ENCODE peak calls at places on chromosomes 13 and 19, in nine cellular contexts. Z, V, T, I, X, D, Q, O and N are unnamed samples. For H3K9me3 and H3K4me1, the result is how much of the 10 kb centered on the place peaks cover.

GRCh38 chr13:100356889-100357288 is 231.7 kb downstream of the GGACT start:
- DNase-seq in Z (no peak), V (no peak), T (no peak), I (no peak), X (no peak), D (no peak), Q (no peak), O (no peak), N (no peak)

GRCh38 chr19:16737909-16738308 is 18.3 kb downstream of the NWD1 start:
- DNase-seq in Z (peak), V (no peak), T (no peak), I (no peak), X (no peak), D (no peak), Q (no peak), O (no peak), N (no peak)

GRCh38 chr13:99037756-99038155 is 59.9 kb upstream of the DOCK9 start:
- DNase-seq in Z (no peak), V (no peak), T (no peak), I (no peak), X (no peak), D (no peak), Q (no peak), O (no peak), N (no peak)

GRCh38 chr19:36008336-36008978 is at the start of gene SYNE4:
- DNase-seq in Z (peak), V (peak), T (peak), I (no peak), X (peak), D (no peak), Q (no peak), O (peak), N (no peak)

GRCh38 chr19:13241321-13242104 is 91.3 kb downstream of the IER2 start:
- DNase-seq in Z (no peak), V (no peak), T (no peak), I (no peak), X (peak), D (no peak), Q (peak), O (peak), N (no peak)

GRCh38 chr13:54433511-54434206 is 1405.0 kb downstream of the OLFM4 start:
- DNase-seq in Z (no peak), V (no peak), T (no peak), I (no peak), X (no peak), D (no peak), Q (no peak), O (no peak), N (no peak)

GRCh38 chr13:25192936-25193335 is 20.8 kb upstream of the AMER2 start:
- DNase-seq in Z (no peak), V (no peak), T (no peak), I (no peak), X (no peak), D (no peak), Q (no peak), O (no peak), N (no peak)

GRCh38 chr13:23956106-23956505 is 58.8 kb upstream of the C1QTNF9B start:
- DNase-seq in Z (peak), V (no peak), T (no peak), I (no peak), X (peak), D (no peak), Q (no peak), O (no peak), N (no peak)

GRCh38 chr13:91406619-91407018 is 8.2 kb downstream of the GPC5 start:
- DNase-seq in Z (no peak), V (no peak), T (peak), I (no peak), X (peak), D (peak), Q (peak), O (peak), N (peak)

GRCh38 chr13:40974460-40975407 is 44.4 kb downstream of the ELF1 start:
- DNase-seq in Z (peak), V (peak), T (peak), I (no peak), X (peak), D (peak), Q (peak), O (peak), N (peak)

GRCh38 chr13:109454167-109454917 is 332.0 kb downstream of the IRS2 start:
- DNase-seq in Z (no peak), V (no peak), T (no peak), I (no peak), X (peak), D (no peak), Q (no peak), O (no peak), N (no peak)

GRCh38 chr13:44903596-44903995 is 85.7 kb downstream of the NUFIP1 start:
- DNase-seq in Z (peak), V (no peak), T (no peak), I (peak), X (peak), D (no peak), Q (no peak), O (no peak), N (no peak)

GRCh38 chr19:54485846-54486245 is 12.8 kb upstream of the CDC42EP5 start:
- DNase-seq in Z (no peak), V (no peak), T (no peak), I (no peak), X (peak), D (no peak), Q (no peak), O (no peak), N (no peak)

GRCh38 chr19:8592231-8593009 is 15.2 kb upstream of the MYO1F start:
- DNase-seq in Z (peak), V (peak), T (peak), I (peak), X (peak), D (peak), Q (peak), O (peak), N (peak)

GRCh38 chr19:1172353-1173159 is 1.5 kb downstream of the SBNO2 start:
- DNase-seq in Z (peak), V (no peak), T (no peak), I (no peak), X (peak), D (no peak), Q (no peak), O (no peak), N (no peak)

GRCh38 chr19:43910884-43911283 is 24.2 kb downstream of the ZNF45 start:
- DNase-seq in Z (no peak), V (no peak), T (no peak), I (no peak), X (no peak), D (no peak), Q (no peak), O (no peak), N (no peak)

GRCh38 chr19:43908659-43909058 is 26.4 kb downstream of the ZNF45 start:
- DNase-seq in Z (no peak), V (no peak), T (no peak), I (no peak), X (no peak), D (no peak), Q (no peak), O (no peak), N (no peak)

GRCh38 chr19:43913383-43913782 is 21.7 kb downstream of the ZNF45 start:
- DNase-seq in Z (no peak), V (no peak), T (no peak), I (no peak), X (no peak), D (no peak), Q (no peak), O (no peak), N (no peak)

GRCh38 chr19:43914051-43914450 is 21.0 kb downstream of the ZNF45 start:
- DNase-seq in Z (no peak), V (no peak), T (no peak), I (no peak), X (no peak), D (no peak), Q (no peak), O (no peak), N (no peak)
- H3K9me3 ChIP-seq in Z (under half), V (under half), T (under half), I (half or more), X (under half), D (half or more), Q (half or more), O (half or more), N (under half)

DNA sequence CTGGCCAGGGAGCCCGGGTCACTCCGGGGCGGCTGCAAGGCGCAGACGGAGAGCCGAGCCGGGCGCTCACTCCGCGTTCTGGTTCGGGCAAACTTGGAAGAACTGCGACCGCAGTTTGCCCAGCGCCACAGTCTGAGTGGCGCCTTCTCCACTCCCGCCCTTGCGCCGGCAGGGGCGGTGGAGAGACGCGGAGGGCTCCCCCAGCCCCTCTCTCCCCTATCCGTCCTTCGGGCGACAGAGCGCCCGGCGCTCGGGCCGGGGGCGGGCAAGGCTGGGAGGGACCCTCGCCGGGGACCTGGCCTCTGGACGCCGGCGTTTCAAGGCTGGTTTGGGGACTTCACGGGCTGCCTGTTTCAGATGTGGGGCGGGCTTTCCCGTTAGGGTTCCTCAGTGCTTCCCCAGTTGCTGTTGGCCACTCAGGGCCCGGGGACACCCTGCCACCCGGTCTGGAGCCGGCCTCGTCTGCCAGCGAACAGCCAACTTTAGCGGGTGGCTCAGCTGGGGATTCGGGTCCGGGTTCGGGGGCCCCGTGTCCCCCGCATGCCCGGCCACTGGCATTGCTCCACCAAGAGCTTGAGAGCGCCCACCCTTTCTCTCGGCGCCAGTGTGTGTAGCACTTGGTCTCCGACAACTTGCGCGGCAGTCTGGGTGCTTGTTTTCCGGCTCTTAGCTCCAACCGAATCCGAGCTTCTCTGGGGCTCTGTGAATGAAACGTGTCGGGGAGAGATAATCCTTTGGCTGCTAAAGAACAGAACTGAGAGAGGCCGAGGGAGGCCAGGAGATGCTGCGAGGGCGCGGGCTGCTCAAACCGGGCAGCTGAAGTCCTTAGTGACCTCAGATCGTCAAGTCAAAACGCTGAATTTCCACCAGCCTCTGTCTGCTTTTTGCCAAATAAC is 1.5 kb downstream of the GPC6 start:
- DNase-seq in Z (peak), V (peak), T (no peak), I (peak), X (peak), D (no peak), Q (no peak), O (peak), N (peak)
- H3K4me3 ChIP-seq in Z (peak), V (peak), T (no peak), I (peak), X (peak), D (no peak), Q (no peak), O (peak), N (peak)

GRCh38 chr19:19404879-19405860 is at the start of gene GATAD2A:
- DNase-seq in Z (peak), V (peak), T (peak), I (peak), X (peak), D (peak), Q (peak), O (peak), N (peak)
- H3K4me1 ChIP-seq in Z (under half), V (under half), T (under half), I (under half), X (half or more), D (under half), Q (under half), O (under half), N (under half)

DNA sequence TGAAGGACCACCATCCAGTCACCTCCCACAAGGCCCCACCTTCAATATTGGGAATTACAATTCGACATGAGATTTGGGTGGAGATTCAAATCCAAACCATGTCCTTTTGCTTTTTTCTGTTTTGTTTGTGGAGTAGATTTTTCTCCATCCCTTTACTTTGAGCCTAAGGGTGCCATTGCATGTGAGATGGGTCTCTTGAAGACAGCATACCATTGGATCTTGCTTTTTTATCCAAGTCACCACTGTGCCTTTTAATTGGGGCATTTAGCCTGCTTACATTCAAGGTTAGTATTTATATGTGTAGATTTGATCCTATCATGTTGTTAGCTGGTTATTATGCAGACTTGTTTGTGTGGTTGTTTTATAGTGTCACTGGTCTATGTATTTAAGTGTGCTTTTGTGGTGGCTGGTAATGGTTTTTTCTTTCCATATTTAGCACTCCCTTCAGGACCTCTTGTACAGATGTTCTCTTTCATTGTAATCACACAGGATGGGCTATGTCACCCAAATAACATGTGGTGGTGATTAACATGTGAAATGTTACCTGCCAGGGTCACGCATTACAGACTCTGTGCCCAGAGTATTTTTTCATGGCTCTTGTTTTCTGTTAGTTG is 58.0 kb downstream of the ZNF823 start:
- DNase-seq in Z (no peak), V (no peak), T (no peak), I (no peak), X (no peak), D (no peak), Q (no peak), O (no peak), N (no peak)
- H3K9me3 ChIP-seq in Z (under half), V (under half), T (under half), I (under half), X (under half), D (half or more), Q (under half), O (half or more), N (under half)

DNA sequence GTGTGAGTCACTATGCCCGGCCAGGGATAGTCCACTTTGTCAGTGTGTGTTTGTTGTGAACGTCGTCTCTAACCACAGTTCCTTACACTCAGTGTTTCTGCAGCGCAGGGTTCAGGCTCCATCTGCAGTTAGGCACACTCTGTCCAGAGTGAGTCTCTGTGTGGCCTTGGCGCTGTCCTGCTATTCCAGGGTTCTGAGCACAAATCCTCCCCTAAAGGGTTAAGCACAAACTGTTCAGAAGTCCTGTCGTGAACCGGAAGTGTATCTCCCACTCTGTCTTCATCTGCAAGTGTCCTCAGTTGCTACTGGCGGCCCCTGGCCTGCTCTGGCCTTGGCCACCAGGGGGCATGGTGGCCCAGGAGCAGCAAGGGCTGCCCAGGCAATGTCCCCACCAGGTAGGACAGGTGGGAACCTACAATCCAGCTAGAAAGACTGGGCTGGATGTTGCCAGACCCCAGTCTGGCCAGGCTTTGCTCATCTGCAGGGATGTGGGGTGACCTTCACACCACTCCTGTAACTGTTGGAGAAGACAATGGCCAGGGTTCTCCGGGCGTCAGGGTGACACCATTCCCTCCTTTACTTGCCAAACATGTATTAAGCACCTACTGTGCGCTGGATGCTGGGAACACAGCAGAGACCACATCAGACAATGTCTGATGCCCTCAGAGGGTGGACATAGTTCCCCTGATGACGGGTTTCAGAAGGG is 38.6 kb upstream of the GATAD2A start:
- DNase-seq in Z (peak), V (peak), T (peak), I (peak), X (peak), D (peak), Q (peak), O (peak), N (peak)
- H3K4me3 ChIP-seq in Z (no peak), V (no peak), T (no peak), I (no peak), X (no peak), D (peak), Q (no peak), O (no peak), N (peak)

DNA sequence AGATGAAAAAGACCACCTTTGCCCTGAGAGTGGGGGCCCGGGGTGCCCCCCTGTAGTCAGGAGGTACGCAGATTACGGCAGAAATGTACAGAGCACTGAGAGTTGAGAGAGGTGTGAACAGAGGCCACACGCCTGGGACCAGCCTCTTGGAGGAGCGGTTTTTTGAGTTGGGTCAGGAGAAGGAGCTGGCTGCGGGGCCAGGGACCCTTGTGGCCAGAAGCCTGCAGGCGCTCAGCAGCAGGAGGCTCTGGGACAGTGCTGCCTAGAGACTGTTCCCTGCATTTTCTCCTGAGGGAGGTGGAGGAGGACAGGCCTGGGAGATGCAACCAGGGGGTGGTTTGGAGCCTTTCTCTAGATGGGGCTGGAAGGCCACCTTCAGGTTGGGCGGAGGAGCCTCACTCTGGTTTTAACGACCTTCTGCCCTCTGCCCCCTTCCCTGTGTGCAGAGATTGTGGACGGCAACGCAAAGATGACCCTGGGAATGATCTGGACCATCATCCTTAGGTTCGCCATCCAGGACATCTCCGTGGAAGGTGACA is 39.7 kb downstream of the CAPN12 start:
- DNase-seq in Z (no peak), V (no peak), T (peak), I (no peak), X (no peak), D (no peak), Q (no peak), O (no peak), N (no peak)
- H3K4me1 ChIP-seq in Z (under half), V (under half), T (under half), I (half or more), X (under half), D (under half), Q (under half), O (under half), N (under half)

DNA sequence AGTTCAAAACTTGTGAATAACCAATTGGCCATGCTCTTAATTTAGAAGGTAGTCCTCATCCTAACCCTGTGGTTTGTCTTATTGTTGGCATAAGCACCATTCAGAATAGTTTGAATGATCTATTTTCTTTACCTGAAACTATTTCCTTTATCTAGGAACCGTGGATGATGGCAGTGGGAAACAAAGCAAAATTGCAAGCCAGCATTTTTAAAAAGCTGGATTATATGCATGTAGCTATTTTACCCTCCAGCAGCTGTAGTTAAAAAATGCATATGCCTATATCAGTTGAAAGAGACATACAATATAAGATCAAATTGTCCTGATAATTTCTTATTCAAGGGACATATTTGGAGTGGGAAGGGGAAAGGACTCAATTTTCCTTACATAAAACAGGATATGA is 19.3 kb downstream of the ZNF613 start:
- DNase-seq in Z (no peak), V (no peak), T (no peak), I (no peak), X (no peak), D (no peak), Q (no peak), O (no peak), N (no peak)
- H3K9me3 ChIP-seq in Z (under half), V (under half), T (under half), I (half or more), X (under half), D (half or more), Q (half or more), O (half or more), N (under half)